ENCODE peak calls at places on chromosome 13, in six cellular contexts. W is thyroid gland, Y is dorsolateral prefrontal cortex, L is ascending aorta, G is AG04450, E is mammary epithelial cell. K is an unnamed sample.

GRCh38 chr13:75316427-75316826 is 165.5 kb downstream of the TBC1D4 start:
- DNase-seq in G (no peak), W (no peak), Y (no peak), E (no peak), L (no peak), K (peak; percentile 2)

GRCh38 chr13:80962855-80963254 is 621.9 kb upstream of the SPRY2 start:
- DNase-seq in G (no peak), Y (no peak), L (no peak), W (no peak), E (no peak), K (no peak)

GRCh38 chr13:99765869-99766268 is 205.7 kb downstream of the ZIC5 start:
- DNase-seq in W (no peak), E (no peak), Y (no peak), G (no peak), L (no peak), K (no peak)

GRCh38 chr13:98144501-98145350 is 1.8 kb downstream of the FARP1 start:
- DNase-seq in G (peak; percentile 43), Y (peak; percentile 15), L (no peak), E (peak; percentile 44), W (peak; percentile 43), K (peak; percentile 20)

GRCh38 chr13:44040754-44041100 is 161.0 kb downstream of the LACC1 start:
- DNase-seq in L (no peak), W (no peak), G (no peak), E (no peak), Y (no peak), K (no peak)

GRCh38 chr13:70310720-70311119 is 202.5 kb upstream of the KLHL1 start:
- DNase-seq in G (no peak), L (no peak), W (no peak), Y (no peak), E (peak; percentile 14), K (peak; percentile 5)

GRCh38 chr13:47146136-47146535 is 249.3 kb upstream of the HTR2A start:
- DNase-seq in E (no peak), W (no peak), Y (no peak), L (no peak), G (peak; percentile 74), K (no peak)

GRCh38 chr13:83941669-83942335 is 59.5 kb upstream of the SLITRK1 start:
- DNase-seq in L (no peak), E (peak; percentile 69), G (no peak), Y (no peak), W (no peak), K (peak; percentile 13)

GRCh38 chr13:100363874-100364273 is 224.7 kb downstream of the GGACT start:
- DNase-seq in E (peak; percentile 6), Y (no peak), L (no peak), G (peak; percentile 16), W (no peak), K (peak; percentile 7)

GRCh38 chr13:33758113-33758512 is 59.8 kb upstream of the RFC3 start:
- DNase-seq in G (no peak), L (no peak), Y (no peak), W (no peak), E (no peak), K (no peak)

GRCh38 chr13:28375250-28375930 is 119.5 kb downstream of the FLT1 start:
- DNase-seq in E (no peak), Y (no peak), L (no peak), G (no peak), W (no peak), K (no peak)

GRCh38 chr13:72694314-72694713 is 33.1 kb downstream of the MZT1 start:
- DNase-seq in L (no peak), G (no peak), W (no peak), Y (no peak), E (no peak), K (no peak)

GRCh38 chr13:109786457-109787134 is at the start of gene IRS2:
- DNase-seq in E (peak; percentile 90), W (peak; percentile 96), Y (peak; percentile 98), L (peak; percentile 90), G (peak; percentile 66), K (peak; percentile 88)

GRCh38 chr13:100443278-100443997 is 145.2 kb downstream of the GGACT start:
- DNase-seq in L (no peak), G (no peak), E (no peak), Y (no peak), W (no peak), K (no peak)

GRCh38 chr13:96652506-96652905 is 341.8 kb downstream of the OXGR1 start:
- DNase-seq in L (no peak), G (no peak), E (no peak), Y (no peak), W (no peak), K (no peak)

GRCh38 chr13:60111726-60112125 is 52.0 kb downstream of the DIAPH3 start:
- DNase-seq in Y (no peak), W (no peak), E (no peak), G (no peak), L (no peak), K (no peak)

GRCh38 chr13:20340759-20341161 is 108.6 kb upstream of the GJB6 start:
- DNase-seq in L (no peak), G (no peak), Y (no peak), W (no peak), E (peak; percentile 81), K (peak; percentile 35)

GRCh38 chr13:24241336-24241735 is 68.0 kb upstream of the C1QTNF9 start:
- DNase-seq in W (no peak), G (no peak), E (no peak), L (no peak), Y (no peak), K (no peak)

GRCh38 chr13:24997367-24997967 is 98.5 kb upstream of the PABPC3 start:
- DNase-seq in Y (no peak), W (no peak), L (no peak), G (no peak), E (no peak), K (peak; percentile 10)

GRCh38 chr13:86403213-86403612 is 604.0 kb upstream of the SLITRK6 start:
- DNase-seq in Y (no peak), G (no peak), W (no peak), E (no peak), L (no peak), K (no peak)

GRCh38 chr13:49429061-49429460 is 14.8 kb downstream of the CAB39L start:
- DNase-seq in L (no peak), W (no peak), E (no peak), Y (no peak), G (no peak), K (no peak)

GRCh38 chr13:96075953-96076543 is 13.9 kb upstream of the HS6ST3 start:
- DNase-seq in Y (no peak), L (no peak), W (no peak), E (no peak), G (no peak), K (peak; percentile 21)

GRCh38 chr13:71218960-71219359 is 648.0 kb downstream of the DACH1 start:
- DNase-seq in Y (no peak), W (no peak), G (no peak), E (no peak), L (no peak), K (no peak)

GRCh38 chr13:36163809-36164308 is 32.7 kb upstream of the DCLK1 start:
- DNase-seq in Y (no peak), E (peak; percentile 84), G (peak; percentile 55), L (peak; percentile 18), W (peak; percentile 86), K (peak; percentile 67)

GRCh38 chr13:75458696-75459422 is 23.1 kb downstream of the TBC1D4 start:
- DNase-seq in L (no peak), W (peak; percentile 62), G (no peak), Y (no peak), E (peak; percentile 48), K (no peak)

GRCh38 chr13:84946144-84946543 is 853.1 kb downstream of the SLITRK6 start:
- DNase-seq in E (peak; percentile 27), W (no peak), G (no peak), Y (no peak), L (no peak), K (no peak)

GRCh38 chr13:35957174-35957867 is 173.9 kb downstream of the DCLK1 start:
- DNase-seq in E (peak; percentile 23), W (no peak), G (no peak), L (no peak), Y (no peak), K (no peak)

GRCh38 chr13:92806215-92806614 is 420.4 kb upstream of the GPC6 start:
- DNase-seq in G (no peak), Y (no peak), E (no peak), W (no peak), L (no peak), K (no peak)

GRCh38 chr13:73809561-73809960 is 324.6 kb downstream of the KLF12 start:
- DNase-seq in Y (no peak), E (peak; percentile 26), W (no peak), L (no peak), G (peak; percentile 68), K (peak; percentile 27)

GRCh38 chr13:111505175-111505777 is 184.8 kb downstream of the TEX29 start:
- DNase-seq in Y (no peak), E (no peak), L (no peak), G (no peak), W (no peak), K (no peak)
- TF ChIP-seq CTCF in Y (no peak), E (no peak), L (no peak), G (no peak), W (no peak), K (no peak)

GRCh38 chr13:102394158-102395053 is 7.4 kb downstream of the FGF14 start:
- DNase-seq in Y (peak; percentile 91), W (peak; percentile 89), L (peak; percentile 58), G (peak; percentile 55), E (peak; percentile 48), K (peak; percentile 81)
- H3K27ac ChIP-seq in Y (peak overlapping the region; percentile 67), W (peak overlapping the region; percentile 51), L (peak overlapping the region; percentile 80), G (no peak overlapping the region), E (peak overlapping the region; percentile 38), K (peak overlapping the region; percentile 60)

DNA sequence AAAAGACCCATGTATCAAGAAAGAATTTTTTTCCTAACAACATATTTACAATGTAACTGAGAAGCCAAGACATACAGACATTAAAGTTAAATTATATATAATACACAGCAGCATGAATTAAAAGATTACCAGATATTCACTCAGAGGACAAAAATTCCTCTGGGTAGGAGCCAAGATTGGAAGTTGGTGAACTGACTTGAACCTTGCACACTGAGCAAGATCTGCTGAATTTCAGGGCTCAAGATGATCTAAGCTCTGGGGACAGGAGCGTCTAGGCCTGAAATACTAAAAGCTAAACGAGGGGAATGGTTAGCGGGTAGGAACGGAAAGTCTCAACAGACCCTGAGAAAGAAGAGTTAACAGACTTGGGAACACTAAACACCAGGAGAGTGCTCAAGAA is 8.5 kb downstream of the FOXO1 start:
- DNase-seq in Y (no peak), L (no peak), W (no peak), E (no peak), G (no peak), K (no peak)
- TF ChIP-seq CTCF in Y (no peak), L (no peak), W (no peak), E (no peak), G (no peak), K (no peak)

DNA sequence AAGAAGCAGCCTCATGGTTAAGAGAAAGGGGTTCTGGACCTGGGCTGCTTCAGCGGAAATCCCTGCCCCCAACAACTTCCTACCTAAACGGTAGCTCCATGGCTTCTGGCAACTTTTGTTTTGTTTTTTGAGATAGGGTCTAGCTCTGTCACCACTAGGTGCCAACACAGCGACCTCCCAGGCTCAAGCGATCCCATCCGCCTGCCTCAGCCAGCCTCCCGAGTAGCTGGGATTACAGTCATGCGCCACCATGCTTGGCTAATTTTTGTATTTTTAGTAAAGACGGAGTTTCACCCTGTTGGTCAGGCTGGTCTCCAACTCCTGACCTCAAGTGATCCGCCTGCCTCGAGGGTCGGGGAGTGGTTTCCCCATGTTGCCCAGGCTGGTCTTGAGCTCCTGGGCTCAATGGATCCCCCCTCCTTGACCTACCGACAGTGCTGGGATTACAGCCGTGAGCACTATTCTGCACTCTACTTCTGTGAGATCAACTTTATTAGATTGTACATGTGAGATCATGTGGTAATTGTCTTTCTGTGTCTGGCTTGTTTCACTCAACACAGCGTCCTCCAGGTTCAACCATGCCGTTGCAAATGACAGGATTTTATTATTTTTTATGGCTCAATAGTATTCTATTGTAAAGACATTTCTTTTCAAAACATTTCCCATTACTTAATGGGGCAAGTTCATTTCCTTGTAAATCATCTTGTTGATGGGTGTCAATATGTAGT is 1.3 kb upstream of the OBI1 start:
- DNase-seq in Y (no peak), E (no peak), G (no peak), L (no peak), W (peak; percentile 79), K (no peak)
- H3K27ac ChIP-seq in Y (no peak overlapping the region), E (no peak overlapping the region), G (no peak overlapping the region), L (no peak overlapping the region), W (peak overlapping the region; percentile 25), K (no peak overlapping the region)